ENCODE peak calls at places on chromosomes 5 and 9, in six cellular contexts. One of them, this sample, is unnamed.

GRCh38 chr9:137876781-137877386 is 698 bp upstream of the CACNA1B start:
- DNase-seq in neural progenitor cell: no peak
- DNase-seq in foreskin fibroblast: no peak
- DNase-seq in thoracic aorta: no peak
- DNase-seq in colonic mucosa: no peak
- DNase-seq in right atrium auricular region: no peak
- DNase-seq in this sample: no peak

GRCh38 chr5:124590686-124591085 is 155.8 kb downstream of the ZNF608 start:
- DNase-seq in thoracic aorta: no peak
- DNase-seq in colonic mucosa: no peak
- DNase-seq in right atrium auricular region: no peak
- DNase-seq in foreskin fibroblast: no peak
- DNase-seq in neural progenitor cell: no peak
- DNase-seq in this sample: no peak

GRCh38 chr5:152403058-152403457 is 2.0 kb downstream of the NMUR2 start:
- DNase-seq in neural progenitor cell: no peak
- DNase-seq in colonic mucosa: no peak
- DNase-seq in thoracic aorta: no peak
- DNase-seq in right atrium auricular region: no peak
- DNase-seq in foreskin fibroblast: no peak
- DNase-seq in this sample: no peak

GRCh38 chr5:140632366-140633080 is 452 bp downstream of the CD14 start:
- DNase-seq in thoracic aorta: no peak
- DNase-seq in right atrium auricular region: peak; percentile 68
- DNase-seq in neural progenitor cell: no peak
- DNase-seq in colonic mucosa: peak; percentile 70
- DNase-seq in foreskin fibroblast: peak; percentile 32
- DNase-seq in this sample: no peak

GRCh38 chr9:78280982-78281668 is 15.8 kb upstream of the PSAT1 start:
- DNase-seq in neural progenitor cell: no peak
- DNase-seq in right atrium auricular region: peak; percentile 75
- DNase-seq in colonic mucosa: peak; percentile 43
- DNase-seq in thoracic aorta: no peak
- DNase-seq in foreskin fibroblast: peak; percentile 66
- DNase-seq in this sample: peak; percentile 7

GRCh38 chr5:111755942-111756353 is 1.0 kb downstream of the NREP start:
- DNase-seq in neural progenitor cell: peak; percentile 34
- DNase-seq in foreskin fibroblast: no peak
- DNase-seq in right atrium auricular region: no peak
- DNase-seq in colonic mucosa: no peak
- DNase-seq in thoracic aorta: no peak
- DNase-seq in this sample: no peak

GRCh38 chr5:82624018-82624417 is 345.9 kb upstream of the RPS23 start:
- DNase-seq in thoracic aorta: no peak
- DNase-seq in right atrium auricular region: no peak
- DNase-seq in neural progenitor cell: no peak
- DNase-seq in foreskin fibroblast: no peak
- DNase-seq in colonic mucosa: no peak
- DNase-seq in this sample: no peak

GRCh38 chr5:9059920-9060691 is 485.8 kb downstream of the SEMA5A start:
- DNase-seq in neural progenitor cell: no peak
- DNase-seq in thoracic aorta: no peak
- DNase-seq in colonic mucosa: no peak
- DNase-seq in right atrium auricular region: no peak
- DNase-seq in foreskin fibroblast: peak; percentile 99
- DNase-seq in this sample: peak; percentile 82

GRCh38 chr5:74903165-74903787 is 37.1 kb upstream of the FAM169A start:
- DNase-seq in colonic mucosa: peak; percentile 62
- DNase-seq in foreskin fibroblast: no peak
- DNase-seq in neural progenitor cell: peak; percentile 55
- DNase-seq in thoracic aorta: no peak
- DNase-seq in right atrium auricular region: no peak
- DNase-seq in this sample: no peak

GRCh38 chr5:83922699-83923098 is 202.0 kb upstream of the HAPLN1 start:
- DNase-seq in foreskin fibroblast: no peak
- DNase-seq in colonic mucosa: no peak
- DNase-seq in neural progenitor cell: no peak
- DNase-seq in thoracic aorta: no peak
- DNase-seq in right atrium auricular region: no peak
- DNase-seq in this sample: no peak

GRCh38 chr9:79986437-79986836 is 414.7 kb downstream of the TLE4 start:
- DNase-seq in thoracic aorta: no peak
- DNase-seq in colonic mucosa: no peak
- DNase-seq in right atrium auricular region: no peak
- DNase-seq in foreskin fibroblast: no peak
- DNase-seq in neural progenitor cell: no peak
- DNase-seq in this sample: no peak

GRCh38 chr9:103721056-103721455 is 373.1 kb upstream of the SMC2 start:
- DNase-seq in neural progenitor cell: no peak
- DNase-seq in thoracic aorta: no peak
- DNase-seq in foreskin fibroblast: no peak
- DNase-seq in colonic mucosa: no peak
- DNase-seq in right atrium auricular region: no peak
- DNase-seq in this sample: no peak

GRCh38 chr5:127492854-127493738 is 24.3 kb upstream of the PRRC1 start:
- DNase-seq in right atrium auricular region: no peak
- DNase-seq in foreskin fibroblast: peak; percentile 6
- DNase-seq in thoracic aorta: no peak
- DNase-seq in colonic mucosa: no peak
- DNase-seq in neural progenitor cell: peak; percentile 38
- DNase-seq in this sample: no peak

GRCh38 chr9:70466976-70467551 is 52.6 kb upstream of the KLF9 start:
- DNase-seq in neural progenitor cell: no peak
- DNase-seq in foreskin fibroblast: peak; percentile 79
- DNase-seq in right atrium auricular region: no peak
- DNase-seq in colonic mucosa: no peak
- DNase-seq in thoracic aorta: no peak
- DNase-seq in this sample: peak; percentile 71

GRCh38 chr9:120742951-120743416 is 28.7 kb upstream of the MEGF9 start:
- DNase-seq in right atrium auricular region: peak; percentile 42
- DNase-seq in thoracic aorta: no peak
- DNase-seq in neural progenitor cell: peak; percentile 60
- DNase-seq in foreskin fibroblast: no peak
- DNase-seq in colonic mucosa: no peak
- DNase-seq in this sample: no peak

GRCh38 chr9:21160178-21160577 is 6.3 kb downstream of the IFNA21 start:
- DNase-seq in neural progenitor cell: peak; percentile 27
- DNase-seq in foreskin fibroblast: no peak
- DNase-seq in right atrium auricular region: no peak
- DNase-seq in colonic mucosa: no peak
- DNase-seq in thoracic aorta: no peak
- DNase-seq in this sample: no peak

GRCh38 chr5:94782376-94782775 is 163.9 kb downstream of the SLF1 start:
- DNase-seq in foreskin fibroblast: no peak
- DNase-seq in colonic mucosa: no peak
- DNase-seq in right atrium auricular region: no peak
- DNase-seq in neural progenitor cell: no peak
- DNase-seq in thoracic aorta: no peak
- DNase-seq in this sample: no peak

GRCh38 chr5:34686762-34687268 is 30.7 kb downstream of the RAI14 start:
- DNase-seq in thoracic aorta: peak; percentile 57
- DNase-seq in colonic mucosa: peak; percentile 86
- DNase-seq in foreskin fibroblast: peak; percentile 60
- DNase-seq in neural progenitor cell: no peak
- DNase-seq in right atrium auricular region: peak; percentile 90
- DNase-seq in this sample: peak; percentile 90

GRCh38 chr5:548256-548655 is 24.0 kb upstream of the SLC9A3 start:
- DNase-seq in colonic mucosa: no peak
- DNase-seq in foreskin fibroblast: no peak
- DNase-seq in right atrium auricular region: no peak
- DNase-seq in neural progenitor cell: no peak
- DNase-seq in thoracic aorta: no peak
- DNase-seq in this sample: no peak

GRCh38 chr5:16457853-16458252 is 7.7 kb downstream of the ZNF622 start:
- DNase-seq in thoracic aorta: no peak
- DNase-seq in neural progenitor cell: no peak
- DNase-seq in right atrium auricular region: no peak
- DNase-seq in foreskin fibroblast: no peak
- DNase-seq in colonic mucosa: no peak
- DNase-seq in this sample: no peak

GRCh38 chr5:16455670-16456069 is 9.9 kb downstream of the ZNF622 start:
- DNase-seq in thoracic aorta: no peak
- DNase-seq in neural progenitor cell: no peak
- DNase-seq in colonic mucosa: no peak
- DNase-seq in foreskin fibroblast: no peak
- DNase-seq in right atrium auricular region: no peak
- DNase-seq in this sample: no peak

GRCh38 chr5:16456103-16456832 is 9.3 kb downstream of the ZNF622 start:
- DNase-seq in right atrium auricular region: peak; percentile 71
- DNase-seq in foreskin fibroblast: peak; percentile 52
- DNase-seq in thoracic aorta: no peak
- DNase-seq in neural progenitor cell: peak; percentile 83
- DNase-seq in colonic mucosa: no peak
- DNase-seq in this sample: peak; percentile 34

GRCh38 chr5:16459451-16459850 is 6.1 kb downstream of the ZNF622 start:
- DNase-seq in neural progenitor cell: no peak
- DNase-seq in foreskin fibroblast: no peak
- DNase-seq in right atrium auricular region: no peak
- DNase-seq in thoracic aorta: no peak
- DNase-seq in colonic mucosa: no peak
- DNase-seq in this sample: no peak

GRCh38 chr5:16457451-16457850 is 8.1 kb downstream of the ZNF622 start:
- DNase-seq in neural progenitor cell: no peak
- DNase-seq in colonic mucosa: no peak
- DNase-seq in right atrium auricular region: no peak
- DNase-seq in foreskin fibroblast: no peak
- DNase-seq in thoracic aorta: no peak
- DNase-seq in this sample: no peak
- TF ChIP-seq CTCF in neural progenitor cell: no peak
- TF ChIP-seq CTCF in colonic mucosa: no peak
- TF ChIP-seq CTCF in right atrium auricular region: peak; percentile 46
- TF ChIP-seq CTCF in foreskin fibroblast: no peak
- TF ChIP-seq CTCF in thoracic aorta: no peak
- TF ChIP-seq CTCF in this sample: no peak

GRCh38 chr5:150515446-150515845 is 7.5 kb downstream of the NDST1 start:
- DNase-seq in colonic mucosa: no peak
- DNase-seq in neural progenitor cell: no peak
- DNase-seq in right atrium auricular region: peak; percentile 84
- DNase-seq in thoracic aorta: peak; percentile 36
- DNase-seq in foreskin fibroblast: peak; percentile 74
- DNase-seq in this sample: peak; percentile 68

GRCh38 chr5:150511641-150512367 is 3.9 kb downstream of the NDST1 start:
- DNase-seq in foreskin fibroblast: peak; percentile 82
- DNase-seq in colonic mucosa: peak; percentile 95
- DNase-seq in neural progenitor cell: peak; percentile 80
- DNase-seq in thoracic aorta: no peak
- DNase-seq in right atrium auricular region: no peak
- DNase-seq in this sample: peak; percentile 59

GRCh38 chr5:150514708-150515211 is 6.8 kb downstream of the NDST1 start:
- DNase-seq in foreskin fibroblast: peak; percentile 62
- DNase-seq in thoracic aorta: no peak
- DNase-seq in colonic mucosa: no peak
- DNase-seq in neural progenitor cell: no peak
- DNase-seq in right atrium auricular region: no peak
- DNase-seq in this sample: no peak

GRCh38 chr5:150512368-150512747 is 4.4 kb downstream of the NDST1 start:
- DNase-seq in thoracic aorta: no peak
- DNase-seq in colonic mucosa: peak; percentile 79
- DNase-seq in foreskin fibroblast: peak; percentile 23
- DNase-seq in neural progenitor cell: no peak
- DNase-seq in right atrium auricular region: peak; percentile 77
- DNase-seq in this sample: no peak

GRCh38 chr5:150513375-150514309 is 5.7 kb downstream of the NDST1 start:
- DNase-seq in foreskin fibroblast: no peak
- DNase-seq in right atrium auricular region: no peak
- DNase-seq in thoracic aorta: no peak
- DNase-seq in colonic mucosa: no peak
- DNase-seq in neural progenitor cell: no peak
- DNase-seq in this sample: no peak
- TF ChIP-seq CTCF in foreskin fibroblast: no peak
- TF ChIP-seq CTCF in right atrium auricular region: no peak
- TF ChIP-seq CTCF in thoracic aorta: no peak
- TF ChIP-seq CTCF in colonic mucosa: peak; percentile 15
- TF ChIP-seq CTCF in neural progenitor cell: peak; percentile 36
- TF ChIP-seq CTCF in this sample: peak; percentile 13

DNA sequence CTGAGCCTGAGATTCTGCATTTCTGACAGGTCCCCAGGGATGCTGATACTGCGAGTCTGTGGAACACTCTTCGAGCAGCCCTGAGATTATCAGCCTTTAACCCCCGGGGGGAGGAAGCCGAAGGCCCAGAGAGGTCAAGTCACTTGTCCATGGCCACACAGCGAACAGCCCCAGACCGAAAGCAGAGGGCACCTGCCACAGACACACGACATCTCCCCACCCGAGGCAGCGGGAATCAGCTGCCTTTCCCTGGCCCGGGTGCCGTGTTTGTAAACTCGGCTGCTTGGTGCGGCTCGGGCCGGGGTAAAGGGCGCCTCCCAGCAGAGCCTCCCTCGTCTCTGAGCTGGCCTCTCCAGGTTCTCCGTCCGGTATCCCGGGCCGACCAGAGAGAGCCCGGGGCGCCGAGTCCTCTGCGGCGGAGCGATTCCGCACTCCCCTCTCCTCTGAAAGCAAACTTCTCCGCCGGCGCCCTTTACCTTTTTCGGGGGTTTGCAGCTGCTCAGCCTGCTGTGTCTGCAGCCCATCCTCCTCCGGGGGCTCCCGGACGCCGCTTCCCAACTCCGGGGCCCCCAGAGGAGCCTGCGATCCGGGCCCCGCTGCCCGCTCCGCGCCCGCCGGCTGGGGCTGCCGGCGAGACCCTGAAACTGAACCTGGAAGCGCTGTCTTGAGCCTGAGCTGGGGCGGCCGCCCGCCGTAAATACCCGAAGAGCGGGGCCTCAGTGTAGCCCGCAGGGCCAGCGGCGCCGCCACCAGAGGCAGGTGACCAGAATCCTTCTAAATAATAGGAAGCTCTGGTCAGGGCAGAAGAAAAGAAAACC is at the start of gene CCDC69:
- DNase-seq in neural progenitor cell: peak; percentile 85
- DNase-seq in colonic mucosa: peak; percentile 75
- DNase-seq in right atrium auricular region: peak; percentile 84
- DNase-seq in thoracic aorta: no peak
- DNase-seq in foreskin fibroblast: peak; percentile 54
- DNase-seq in this sample: no peak
- TF ChIP-seq CTCF in neural progenitor cell: peak; percentile 35
- TF ChIP-seq CTCF in colonic mucosa: no peak
- TF ChIP-seq CTCF in right atrium auricular region: peak; percentile 39
- TF ChIP-seq CTCF in thoracic aorta: no peak
- TF ChIP-seq CTCF in foreskin fibroblast: no peak
- TF ChIP-seq CTCF in this sample: peak; percentile 30

GRCh38 chr5:146533260-146533857 is 17.4 kb upstream of the GPR151 start:
- DNase-seq in thoracic aorta: peak; percentile 15
- DNase-seq in right atrium auricular region: peak; percentile 76
- DNase-seq in colonic mucosa: peak; percentile 71
- DNase-seq in foreskin fibroblast: peak; percentile 21
- DNase-seq in neural progenitor cell: peak; percentile 87
- DNase-seq in this sample: peak; percentile 23

GRCh38 chr5:146523698-146524097 is 7.7 kb upstream of the GPR151 start:
- DNase-seq in foreskin fibroblast: no peak
- DNase-seq in neural progenitor cell: no peak
- DNase-seq in colonic mucosa: no peak
- DNase-seq in thoracic aorta: no peak
- DNase-seq in right atrium auricular region: no peak
- DNase-seq in this sample: no peak

GRCh38 chr5:146527785-146528184 is 11.8 kb upstream of the GPR151 start:
- DNase-seq in neural progenitor cell: no peak
- DNase-seq in colonic mucosa: no peak
- DNase-seq in thoracic aorta: no peak
- DNase-seq in foreskin fibroblast: no peak
- DNase-seq in right atrium auricular region: no peak
- DNase-seq in this sample: no peak

GRCh38 chr5:146529984-146530383 is 14.0 kb upstream of the GPR151 start:
- DNase-seq in colonic mucosa: no peak
- DNase-seq in neural progenitor cell: no peak
- DNase-seq in thoracic aorta: no peak
- DNase-seq in foreskin fibroblast: no peak
- DNase-seq in right atrium auricular region: no peak
- DNase-seq in this sample: no peak

GRCh38 chr5:146528232-146528631 is 12.2 kb upstream of the GPR151 start:
- DNase-seq in right atrium auricular region: no peak
- DNase-seq in foreskin fibroblast: no peak
- DNase-seq in colonic mucosa: no peak
- DNase-seq in thoracic aorta: no peak
- DNase-seq in neural progenitor cell: no peak
- DNase-seq in this sample: no peak
- TF ChIP-seq CTCF in right atrium auricular region: no peak
- TF ChIP-seq CTCF in foreskin fibroblast: no peak
- TF ChIP-seq CTCF in colonic mucosa: no peak
- TF ChIP-seq CTCF in thoracic aorta: no peak
- TF ChIP-seq CTCF in neural progenitor cell: peak; percentile 20
- TF ChIP-seq CTCF in this sample: no peak

This sample was measured in AG09309.